ENCODE peak calls at places on chromosomes 16 and 17, in five cellular contexts. K is amygdala; X is left lung; G is stimulated activated CD8-positive, alpha-beta memory T cell treated with anti-CD3 and anti-CD28 coated beads, Interleukin-4, amount 100 ng/mL, for 24 hours; O is T1000. H is an unnamed sample.

GRCh38 chr17:11276486-11276885 is 35.5 kb downstream of the SHISA6 start:
- DNase-seq in O (no peak), X (no peak), G (no peak), K (no peak), H (no peak)

GRCh38 chr17:28570716-28571254 is 539 bp downstream of the PIGS start:
- DNase-seq in G (no peak), X (peak), O (no peak), K (no peak), H (peak)

GRCh38 chr16:9138021-9138680 is 46.7 kb downstream of the HAPSTR1 start:
- DNase-seq in K (no peak), X (no peak), G (no peak), O (no peak), H (no peak)

GRCh38 chr16:69408451-69408850 is 16.0 kb upstream of the CYB5B start:
- DNase-seq in O (no peak), G (no peak), K (no peak), X (no peak), H (no peak)

GRCh38 chr17:65774787-65775186 is 213.3 kb upstream of the AXIN2 start:
- DNase-seq in X (no peak), G (no peak), O (no peak), K (no peak), H (no peak)

GRCh38 chr17:40071720-40072480 is 9.1 kb downstream of the THRA start:
- DNase-seq in O (peak), G (no peak), X (peak), K (peak), H (no peak)

GRCh38 chr16:84823926-84824325 is 4.1 kb downstream of the CRISPLD2 start:
- DNase-seq in O (no peak), K (no peak), X (no peak), G (no peak), H (no peak)

GRCh38 chr17:82536220-82537201 is 17.0 kb downstream of the FOXK2 start:
- DNase-seq in X (peak), O (peak), K (no peak), G (no peak), H (no peak)

GRCh38 chr16:30515275-30515674 is 11.1 kb downstream of the ZNF768 start:
- DNase-seq in O (no peak), G (no peak), K (no peak), X (no peak), H (no peak)

GRCh38 chr17:19302791-19303233 is 59.7 kb downstream of the B9D1 start:
- DNase-seq in O (no peak), X (no peak), K (no peak), G (no peak), H (no peak)

GRCh38 chr17:13671341-13671740 is 69.6 kb upstream of the HS3ST3A1 start:
- DNase-seq in X (no peak), O (no peak), G (no peak), K (no peak), H (no peak)

GRCh38 chr16:81657731-81658130 is 121.4 kb upstream of the PLCG2 start:
- DNase-seq in O (no peak), X (no peak), G (no peak), K (no peak), H (no peak)

GRCh38 chr17:61556224-61557188 is 34.5 kb downstream of the NACA2 start:
- DNase-seq in X (no peak), K (no peak), G (no peak), O (no peak), H (no peak)

GRCh38 chr17:68843522-68843921 is 111.7 kb downstream of the ABCA8 start:
- DNase-seq in G (no peak), K (no peak), X (no peak), O (no peak), H (no peak)

GRCh38 chr17:44209786-44210341 is 9.6 kb downstream of the UBTF start:
- DNase-seq in X (no peak), O (no peak), G (no peak), K (no peak), H (no peak)

GRCh38 chr17:82411396-82412053 is 6.6 kb upstream of the HEXD start:
- DNase-seq in X (no peak), K (no peak), O (no peak), G (no peak), H (no peak)

GRCh38 chr17:59840329-59840907 is 52.3 kb downstream of the TUBD1 start:
- DNase-seq in K (no peak), O (no peak), X (no peak), G (no peak), H (no peak)

GRCh38 chr17:21275579-21276339 is 8.8 kb upstream of the MAP2K3 start:
- DNase-seq in G (peak), X (peak), O (peak), K (peak), H (peak)

GRCh38 chr17:42578282-42578869 is 847 bp upstream of the PSMC3IP start:
- DNase-seq in O (no peak), X (peak), G (peak), K (peak), H (peak)

GRCh38 chr16:49811630-49812334 is 44.1 kb downstream of the ZNF423 start:
- DNase-seq in K (peak), O (no peak), X (no peak), G (no peak), H (no peak)

GRCh38 chr16:48592839-48593429 is 17.0 kb downstream of the N4BP1 start:
- DNase-seq in X (no peak), O (no peak), G (no peak), K (no peak), H (no peak)

GRCh38 chr17:5499790-5500189 is 13.4 kb downstream of the MIS12 start:
- DNase-seq in G (no peak), O (no peak), K (peak), X (no peak), H (no peak)

GRCh38 chr17:81868674-81869220 is 2.4 kb downstream of the ARHGDIA start:
- DNase-seq in O (peak), K (no peak), X (no peak), G (no peak), H (peak)

GRCh38 chr17:73320601-73321264 is 8.9 kb upstream of the CDC42EP4 start:
- DNase-seq in O (no peak), X (no peak), G (no peak), K (no peak), H (no peak)

GRCh38 chr17:2049333-2050245 is 5.3 kb upstream of the HIC1 start:
- DNase-seq in G (peak), O (peak), K (peak), X (peak), H (peak)